ENCODE peak calls at places on chromosome 12, in ten cellular contexts. L, D, O, Z, F, E, M, R, J and N are unnamed samples.

GRCh38 chr12:22255097-22255496 is 79.4 kb downstream of the ST8SIA1 start:
- DNase-seq in L (no peak), D (peak), O (no peak), Z (no peak), F (no peak), E (peak), M (no peak), R (no peak), J (no peak), N (no peak)

GRCh38 chr12:110639336-110640178 is 25.6 kb downstream of the TCTN1 start:
- DNase-seq in L (no peak), D (no peak), O (no peak), Z (no peak), F (peak), E (no peak), M (peak), R (no peak), J (no peak), N (no peak)

GRCh38 chr12:118145113-118145797 is 9.3 kb downstream of the PEBP1 start:
- DNase-seq in L (no peak), D (no peak), O (peak), Z (no peak), F (no peak), E (no peak), M (no peak), R (no peak), J (no peak), N (no peak)

GRCh38 chr12:116133149-116133548 is 144.3 kb downstream of the MED13L start:
- DNase-seq in L (no peak), D (no peak), O (no peak), Z (no peak), F (peak), E (no peak), M (no peak), R (no peak), J (no peak), N (no peak)

GRCh38 chr12:56957229-56958052 is at the start of gene RDH16:
- DNase-seq in L (peak), D (peak), O (no peak), Z (no peak), F (no peak), E (no peak), M (no peak), R (peak), J (no peak), N (no peak)

GRCh38 chr12:6965714-6966113 is 4.8 kb downstream of the PHB2 start:
- DNase-seq in L (no peak), D (no peak), O (no peak), Z (no peak), F (no peak), E (no peak), M (no peak), R (no peak), J (no peak), N (no peak)

GRCh38 chr12:52203126-52203921 is 11.5 kb upstream of the KRT80 start:
- DNase-seq in L (peak), D (peak), O (peak), Z (no peak), F (peak), E (peak), M (peak), R (peak), J (no peak), N (peak)

GRCh38 chr12:116184766-116185165 is 92.7 kb downstream of the MED13L start:
- DNase-seq in L (no peak), D (no peak), O (no peak), Z (no peak), F (no peak), E (no peak), M (no peak), R (no peak), J (no peak), N (no peak)

GRCh38 chr12:100251917-100252316 is 15.0 kb downstream of the DEPDC4 start:
- DNase-seq in L (peak), D (no peak), O (no peak), Z (no peak), F (no peak), E (no peak), M (no peak), R (no peak), J (no peak), N (no peak)

GRCh38 chr12:44674866-44675265 is 201.2 kb downstream of the NELL2 start:
- DNase-seq in L (no peak), D (no peak), O (no peak), Z (no peak), F (no peak), E (peak), M (no peak), R (no peak), J (no peak), N (no peak)

GRCh38 chr12:3684449-3685051 is 68.4 kb downstream of the CRACR2A start:
- DNase-seq in L (no peak), D (no peak), O (no peak), Z (no peak), F (no peak), E (peak), M (no peak), R (no peak), J (no peak), N (no peak)

GRCh38 chr12:51393676-51394545 is 2.7 kb upstream of the GALNT6 start:
- DNase-seq in L (no peak), D (peak), O (no peak), Z (no peak), F (peak), E (no peak), M (peak), R (peak), J (no peak), N (peak)

GRCh38 chr12:15545329-15545728 is 223.0 kb downstream of the PTPRO start:
- DNase-seq in L (no peak), D (no peak), O (no peak), Z (no peak), F (no peak), E (no peak), M (no peak), R (no peak), J (no peak), N (no peak)

GRCh38 chr12:40300490-40300889 is 75.7 kb downstream of the LRRK2 start:
- DNase-seq in L (no peak), D (no peak), O (no peak), Z (no peak), F (peak), E (no peak), M (no peak), R (no peak), J (no peak), N (no peak)

GRCh38 chr12:100959481-100959880 is 164.9 kb downstream of the ANO4 start:
- DNase-seq in L (peak), D (no peak), O (no peak), Z (no peak), F (peak), E (no peak), M (peak), R (no peak), J (no peak), N (no peak)

GRCh38 chr12:108337235-108338223 is 1.6 kb downstream of the CMKLR1 start:
- DNase-seq in L (peak), D (peak), O (peak), Z (no peak), F (peak), E (no peak), M (peak), R (peak), J (peak), N (peak)

GRCh38 chr12:51318846-51319570 is 5.0 kb downstream of the BIN2 start:
- DNase-seq in L (no peak), D (no peak), O (peak), Z (no peak), F (no peak), E (no peak), M (no peak), R (no peak), J (no peak), N (no peak)

GRCh38 chr12:28023156-28023887 is 50.8 kb upstream of the PTHLH start:
- DNase-seq in L (peak), D (no peak), O (no peak), Z (no peak), F (peak), E (no peak), M (peak), R (no peak), J (no peak), N (peak)

GRCh38 chr12:58860788-58861240 is 59.5 kb downstream of the LRIG3 start:
- DNase-seq in L (no peak), D (no peak), O (no peak), Z (no peak), F (no peak), E (no peak), M (no peak), R (no peak), J (no peak), N (no peak)

GRCh38 chr12:87025976-87026375 is 769.8 kb upstream of the MGAT4C start:
- DNase-seq in L (no peak), D (no peak), O (no peak), Z (no peak), F (no peak), E (no peak), M (no peak), R (no peak), J (no peak), N (no peak)

GRCh38 chr12:3529281-3529680 is 38.3 kb downstream of the PRMT8 start:
- DNase-seq in L (no peak), D (no peak), O (no peak), Z (no peak), F (no peak), E (no peak), M (no peak), R (no peak), J (no peak), N (no peak)

GRCh38 chr12:79535751-79536150 is 155.0 kb downstream of the PAWR start:
- DNase-seq in L (no peak), D (no peak), O (no peak), Z (no peak), F (no peak), E (no peak), M (no peak), R (no peak), J (no peak), N (no peak)